ENCODE peak calls at places on chromosomes 4 and X, in four cellular contexts. H is dorsolateral prefrontal cortex; R is stimulated activated CD4-positive, alpha-beta T cell treated with anti-CD3 and anti-CD28 coated beads, Interleukin-4, amount 100 ng/mL, for 24 hours; T is lower lobe of right lung. J is an unnamed sample.

GRCh38 chr4:125317526-125317880 is 2.7 kb downstream of the FAT4 start:
- DNase-seq in R (no peak), T (peak), H (peak), J (no peak)

GRCh38 chr4:152488246-152488645 is 47.6 kb downstream of the FBXW7 start:
- DNase-seq in T (no peak), H (no peak), R (no peak), J (no peak)

GRCh38 chr4:5365071-5366008 is 314.1 kb downstream of the STK32B start:
- DNase-seq in T (no peak), R (no peak), H (no peak), J (no peak)

GRCh38 chr4:37451646-37452045 is 207.1 kb downstream of the NWD2 start:
- DNase-seq in T (no peak), R (no peak), H (no peak), J (no peak)

GRCh38 chrX:103913356-103914020 is 48.9 kb upstream of the TMSB15B start:
- DNase-seq in H (no peak), R (no peak), T (no peak), J (no peak)

GRCh38 chr4:140691369-140691768 is 64.8 kb downstream of the TBC1D9 start:
- DNase-seq in H (no peak), T (no peak), R (no peak), J (no peak)

GRCh38 chr4:154024097-154024496 is 235.2 kb upstream of the SFRP2 start:
- DNase-seq in T (no peak), R (peak), H (no peak), J (no peak)

GRCh38 chr4:74308215-74308614 is at the start of gene EPGN:
- DNase-seq in H (no peak), R (no peak), T (no peak), J (no peak)

GRCh38 chr4:93764647-93765246 is 63.8 kb upstream of the ATOH1 start:
- DNase-seq in H (no peak), T (no peak), R (no peak), J (peak)

GRCh38 chr4:54172156-54172555 is 56.9 kb upstream of the PDGFRA start:
- DNase-seq in H (no peak), R (no peak), T (no peak), J (no peak)

GRCh38 chrX:107773206-107773605 is 2.4 kb downstream of the TSC22D3 start:
- DNase-seq in T (no peak), H (no peak), R (no peak), J (no peak)

GRCh38 chr4:169312690-169313422 is 42.1 kb upstream of the SH3RF1 start:
- DNase-seq in R (no peak), T (no peak), H (no peak), J (no peak)

GRCh38 chrX:102067966-102068723 is 57.3 kb upstream of the TCEAL2 start:
- DNase-seq in T (no peak), R (peak), H (no peak), J (peak)

GRCh38 chr4:155759372-155760252 is 791 bp downstream of the GUCY1B1 start:
- DNase-seq in T (peak), H (peak), R (no peak), J (no peak)

GRCh38 chrX:106144755-106145639 is 23.1 kb upstream of the PWWP3B start:
- DNase-seq in H (no peak), T (no peak), R (no peak), J (no peak)

GRCh38 chrX:33725556-33726232 is 406.4 kb downstream of the FAM47A start:
- DNase-seq in H (no peak), R (no peak), T (peak), J (no peak)

GRCh38 chrX:14802943-14803710 is 69.7 kb downstream of the FANCB start:
- DNase-seq in R (no peak), H (no peak), T (no peak), J (no peak)